ENCODE peak calls at places on chromosomes 12 and 14, in ten cellular contexts. S is right lobe of liver, X is adipocyte, F is cerebellum, B is hepatic stellate cell, T is pancreas, G is HT1080, Z is endothelial cell, J is EH, W is COR-L47. I is an unnamed sample.

GRCh38 chr12:106247731-106248176 is at the start of gene CKAP4:
- DNase-seq in F (peak; percentile 68), S (peak; percentile 88), G (peak; percentile 47), J (peak; percentile 87), T (peak; percentile 93), B (peak; percentile 85), W (peak; percentile 78), X (peak; percentile 93), Z (peak; percentile 78), I (peak; percentile 52)

GRCh38 chr14:67487937-67488893 is at the start of gene TMEM229B:
- DNase-seq in T (no peak), W (no peak), Z (no peak), X (no peak), S (peak; percentile 61), B (peak; percentile 84), F (no peak), G (peak; percentile 75), J (peak; percentile 35), I (no peak)

GRCh38 chr14:105209646-105210045 is 28.5 kb upstream of the NUDT14 start:
- DNase-seq in Z (no peak), W (no peak), B (no peak), F (no peak), J (no peak), G (no peak), T (no peak), S (no peak), X (no peak), I (no peak)

GRCh38 chr14:90559811-90560492 is 163.1 kb downstream of the CALM1 start:
- DNase-seq in F (no peak), B (no peak), W (no peak), Z (no peak), X (no peak), T (no peak), S (no peak), J (no peak), G (no peak), I (no peak)

GRCh38 chr12:19018302-19018980 is 111.1 kb upstream of the PLEKHA5 start:
- DNase-seq in S (no peak), T (no peak), W (no peak), Z (no peak), F (no peak), B (peak; percentile 46), G (peak; percentile 89), X (peak; percentile 67), J (peak; percentile 89), I (no peak)

GRCh38 chr12:94589591-94590001 is 60.8 kb downstream of the TMCC3 start:
- DNase-seq in T (no peak), X (no peak), Z (no peak), F (no peak), W (no peak), J (no peak), S (no peak), G (no peak), B (no peak), I (no peak)

GRCh38 chr12:29544428-29545101 is 47.1 kb upstream of the OVCH1 start:
- DNase-seq in S (no peak), J (no peak), G (no peak), Z (no peak), T (no peak), B (no peak), F (no peak), X (no peak), W (no peak), I (no peak)

GRCh38 chr12:109157986-109158385 is 41.6 kb downstream of the ACACB start:
- DNase-seq in G (no peak), F (no peak), W (no peak), Z (no peak), X (peak; percentile 43), B (no peak), J (peak; percentile 16), T (no peak), S (no peak), I (no peak)

GRCh38 chr14:30194769-30195168 is 267.1 kb upstream of the PRKD1 start:
- DNase-seq in X (peak; percentile 76), Z (no peak), G (peak; percentile 61), T (no peak), W (no peak), S (no peak), B (peak; percentile 24), F (no peak), J (peak; percentile 97), I (peak; percentile 42)

GRCh38 chr12:132747896-132748295 is 13.7 kb downstream of the ANKLE2 start:
- DNase-seq in S (no peak), G (no peak), W (no peak), Z (no peak), B (no peak), X (no peak), F (no peak), J (no peak), T (no peak), I (no peak)

GRCh38 chr12:66447643-66448042 is 145.3 kb downstream of the HELB start:
- DNase-seq in S (no peak), F (no peak), T (no peak), B (no peak), G (no peak), W (no peak), X (no peak), Z (no peak), J (no peak), I (no peak)

GRCh38 chr14:104360522-104360921 is 219.0 kb upstream of the C14orf180 start:
- DNase-seq in F (no peak), B (no peak), Z (no peak), S (no peak), J (no peak), W (no peak), G (no peak), X (no peak), T (peak; percentile 30), I (no peak)

GRCh38 chr12:39127401-39127800 is 222.0 kb upstream of the CPNE8 start:
- DNase-seq in Z (no peak), J (no peak), F (peak; percentile 5), T (no peak), B (peak; percentile 26), X (no peak), G (peak; percentile 90), W (no peak), S (no peak), I (no peak)

GRCh38 chr14:104692939-104693315 is 3.5 kb downstream of the INF2 start:
- DNase-seq in W (no peak), X (no peak), J (no peak), F (no peak), Z (no peak), S (no peak), B (no peak), T (no peak), G (no peak), I (no peak)

GRCh38 chr12:130687190-130687589 is 28.9 kb downstream of the RIMBP2 start:
- DNase-seq in S (no peak), W (no peak), T (no peak), Z (no peak), J (no peak), F (no peak), B (no peak), G (no peak), X (no peak), I (no peak)

GRCh38 chr12:7667025-7667575 is 1.4 kb upstream of the APOBEC1 start:
- DNase-seq in S (no peak), T (no peak), G (peak; percentile 31), B (peak; percentile 37), F (no peak), Z (no peak), W (no peak), J (peak; percentile 5), X (no peak), I (peak; percentile 62)

GRCh38 chr14:99752486-99753121 is 40.6 kb upstream of the EML1 start:
- DNase-seq in T (no peak), J (peak; percentile 88), Z (no peak), B (peak; percentile 89), S (peak; percentile 52), W (no peak), F (no peak), G (peak; percentile 84), X (peak; percentile 83), I (peak; percentile 70)

GRCh38 chr14:20477211-20477876 is 8.1 kb downstream of the PNP start:
- DNase-seq in T (no peak), Z (no peak), S (peak; percentile 75), G (peak; percentile 16), J (peak; percentile 73), B (peak; percentile 57), X (peak; percentile 64), F (no peak), W (no peak), I (no peak)

GRCh38 chr12:130198663-130199060 is 36.4 kb downstream of the FZD10 start:
- DNase-seq in W (no peak), G (no peak), T (no peak), J (no peak), S (no peak), Z (no peak), F (no peak), B (no peak), X (no peak), I (no peak)

GRCh38 chr12:18502422-18502821 is 235.4 kb downstream of the PLCZ1 start:
- DNase-seq in T (no peak), S (no peak), Z (no peak), J (no peak), B (no peak), G (no peak), X (no peak), F (no peak), W (peak; percentile 24), I (no peak)

I was measured in HTR-8/SVneo.